ENCODE peak calls at places on chromosomes 7 and 10, in four cellular contexts. F, Z, P and K are unnamed samples.

GRCh38 chr10:79454259-79454658 is 8.8 kb upstream of the ZCCHC24 start:
- DNase-seq in F (no peak), Z (no peak), P (no peak), K (no peak)

GRCh38 chr7:209416-209815 is 17.0 kb downstream of the FAM20C start:
- DNase-seq in F (no peak), Z (no peak), P (no peak), K (no peak)

GRCh38 chr7:91653257-91653656 is 227.2 kb downstream of the MTERF1 start:
- DNase-seq in F (no peak), Z (no peak), P (no peak), K (no peak)

GRCh38 chr10:13984647-13985155 is 346.0 kb downstream of the FRMD4A start:
- DNase-seq in F (no peak), Z (no peak), P (no peak), K (no peak)

GRCh38 chr7:155225095-155225494 is 72.6 kb upstream of the INSIG1 start:
- DNase-seq in F (no peak), Z (no peak), P (no peak), K (no peak)

GRCh38 chr7:85290252-85290651 is 103.4 kb upstream of the SEMA3D start:
- DNase-seq in F (no peak), Z (no peak), P (no peak), K (no peak)

GRCh38 chr10:95242581-95243317 is 48.1 kb downstream of the PDLIM1 start:
- DNase-seq in F (peak), Z (no peak), P (no peak), K (peak)

GRCh38 chr10:77164616-77165311 is 472.8 kb downstream of the KCNMA1 start:
- DNase-seq in F (no peak), Z (no peak), P (no peak), K (no peak)

GRCh38 chr7:1961776-1962276 is 270.9 kb downstream of the MAD1L1 start:
- DNase-seq in F (no peak), Z (no peak), P (peak), K (no peak)

GRCh38 chr7:29194206-29194593 is 375 bp upstream of the CHN2 start:
- DNase-seq in F (no peak), Z (no peak), P (no peak), K (no peak)

GRCh38 chr10:76397957-76398665 is 966.7 kb downstream of the LRMDA start:
- DNase-seq in F (no peak), Z (no peak), P (no peak), K (no peak)

GRCh38 chr7:129169171-129169643 is 19.2 kb upstream of the SMO start:
- DNase-seq in F (no peak), Z (no peak), P (no peak), K (no peak)

GRCh38 chr10:34348917-34349509 is 466.1 kb downstream of the PARD3 start:
- DNase-seq in F (no peak), Z (no peak), P (no peak), K (no peak)

GRCh38 chr10:1020460-1020859 is 5.2 kb downstream of the IDI2 start:
- DNase-seq in F (no peak), Z (no peak), P (no peak), K (no peak)
- TF ChIP-seq SUZ12 in F (no peak), Z (no peak), P (no peak), K (no peak)

DNA sequence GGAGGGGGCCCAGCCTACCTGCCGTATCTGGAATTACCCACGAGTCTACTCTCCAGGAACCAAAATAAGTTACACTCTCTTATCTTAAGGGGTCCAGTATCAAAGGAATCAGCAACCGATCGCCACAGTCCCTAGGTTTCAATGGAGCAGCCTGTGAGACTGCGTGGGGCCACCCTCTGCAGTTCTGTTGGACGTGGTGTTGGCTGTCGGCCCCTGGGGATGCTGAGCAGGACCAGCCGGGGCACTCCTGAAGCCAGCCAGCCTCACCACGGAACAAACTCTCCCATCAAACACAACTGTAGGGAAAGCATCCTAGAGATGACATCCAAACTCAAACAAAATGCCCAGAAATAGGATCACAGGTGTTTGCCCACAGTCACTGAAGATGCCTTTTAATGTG is 25.5 kb upstream of the ABLIM1 start:
- DNase-seq in F (no peak), Z (no peak), P (no peak), K (no peak)
- H3K4me3 ChIP-seq in F (no peak), Z (no peak), P (no peak), K (no peak)

GRCh38 chr10:125344573-125345121 is 184.3 kb upstream of the CTBP2 start:
- DNase-seq in F (no peak), Z (no peak), P (peak), K (no peak)
- H3K9ac ChIP-seq in F (no peak), Z (no peak), P (no peak), K (no peak)

DNA sequence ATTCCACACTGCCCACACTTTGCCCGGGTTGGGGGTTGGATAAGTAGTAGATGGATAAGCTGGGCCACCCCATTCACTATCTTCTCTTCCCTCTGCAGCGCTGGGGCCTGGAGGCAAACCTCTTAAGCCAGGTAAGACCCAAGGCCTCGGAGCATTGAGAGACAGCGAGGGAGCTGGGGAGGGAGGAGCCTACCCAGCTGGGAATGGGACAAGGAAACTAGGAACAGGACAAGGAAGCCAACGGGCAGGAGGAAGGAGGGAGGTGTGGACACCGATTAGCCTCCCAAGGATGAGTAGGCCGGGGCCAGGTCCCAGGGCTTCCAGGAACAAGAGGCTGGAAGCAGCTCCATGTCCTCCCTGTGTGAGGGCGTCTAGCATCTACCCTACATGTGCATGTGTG is 9.6 kb downstream of the ELN start:
- DNase-seq in F (no peak), Z (no peak), P (no peak), K (no peak)
- TF ChIP-seq SUZ12 in F (no peak), Z (no peak), P (no peak), K (no peak)

GRCh38 chr10:1677307-1677939 is 59.9 kb downstream of the ADARB2 start:
- DNase-seq in F (no peak), Z (no peak), P (no peak), K (no peak)

GRCh38 chr10:1679821-1680650 is 57.3 kb downstream of the ADARB2 start:
- DNase-seq in F (no peak), Z (no peak), P (no peak), K (peak)

GRCh38 chr10:1673568-1674345 is 63.6 kb downstream of the ADARB2 start:
- DNase-seq in F (no peak), Z (no peak), P (no peak), K (no peak)

GRCh38 chr10:1674501-1674900 is 62.8 kb downstream of the ADARB2 start:
- DNase-seq in F (no peak), Z (no peak), P (peak), K (no peak)

DNA sequence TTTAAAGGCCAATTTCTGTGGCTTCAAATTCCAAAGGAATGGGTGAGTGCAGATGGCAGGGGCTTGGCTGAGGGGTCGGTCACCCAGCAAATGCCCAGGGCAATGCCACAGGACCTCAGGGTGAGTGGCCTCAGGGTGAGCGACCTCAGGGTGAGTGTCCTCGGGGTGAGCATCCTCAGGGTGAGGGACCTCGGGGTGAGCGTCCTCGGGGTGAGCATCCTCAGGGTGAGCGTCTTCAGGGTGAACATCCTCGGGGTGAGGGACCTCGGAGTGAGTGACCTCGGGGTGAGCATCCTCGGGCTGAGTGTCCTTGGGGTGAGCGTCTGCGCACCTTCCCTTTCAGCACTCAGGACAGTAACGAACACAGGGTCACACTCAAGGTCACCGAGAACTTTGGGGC is 59.2 kb downstream of the ADARB2 start:
- DNase-seq in F (no peak), Z (no peak), P (no peak), K (no peak)
- H3K4me3 ChIP-seq in F (no peak), Z (no peak), P (no peak), K (no peak)

GRCh38 chr10:61452229-61452651 is 941 bp downstream of the TMEM26 start:
- DNase-seq in F (no peak), Z (no peak), P (no peak), K (no peak)
- H3K9ac ChIP-seq in F (no peak), Z (no peak), P (no peak), K (peak)

DNA sequence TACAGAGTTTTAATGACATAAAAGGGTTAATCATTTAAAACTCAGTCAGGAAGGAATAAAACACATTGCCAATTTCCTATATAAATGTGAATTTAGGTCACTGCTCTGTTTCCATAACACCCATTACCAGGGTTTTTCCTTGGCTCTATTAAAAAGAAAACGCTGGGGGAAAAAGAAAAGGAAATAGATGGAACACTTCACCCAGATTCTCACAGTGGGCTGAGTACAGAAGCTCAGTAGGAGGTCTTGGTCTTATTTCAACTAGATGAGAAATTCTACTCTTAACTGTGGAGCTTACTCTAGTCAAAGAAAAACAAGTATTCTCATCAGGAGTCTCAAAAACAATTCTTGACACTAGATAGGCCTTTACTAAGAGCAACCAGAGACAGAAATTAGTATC is 36.5 kb downstream of the GLUD1 start:
- DNase-seq in F (no peak), Z (no peak), P (no peak), K (no peak)
- TF ChIP-seq SUZ12 in F (no peak), Z (no peak), P (no peak), K (no peak)